ENCODE peak calls at places on chromosomes 7 and 10, in ten cellular contexts. A, P, Q, U, Z, W, R, M, S and T are unnamed samples. For H3K4me1, the result is how much of the 10 kb centered on the place peaks cover.

GRCh38 chr10:97780991-97781540 is 9.3 kb upstream of the SFRP5 start:
- DNase-seq in A (no peak), P (no peak), Q (no peak), U (no peak), Z (no peak), W (no peak), R (no peak), M (no peak), S (no peak), T (no peak)

GRCh38 chr10:49310460-49310859 is 11.5 kb downstream of the C10orf71 start:
- DNase-seq in A (no peak), P (no peak), Q (no peak), U (no peak), Z (no peak), W (no peak), R (no peak), M (no peak), S (no peak), T (no peak)

GRCh38 chr10:79248341-79248931 is 98.8 kb upstream of the PPIF start:
- DNase-seq in A (no peak), P (peak), Q (peak), U (peak), Z (no peak), W (peak), R (peak), M (peak), S (no peak), T (no peak)

GRCh38 chr7:107167483-107168232 is 1.1 kb upstream of the HBP1 start:
- DNase-seq in A (peak), P (peak), Q (peak), U (peak), Z (peak), W (peak), R (peak), M (no peak), S (no peak), T (peak)

GRCh38 chr7:45691155-45691656 is 117.0 kb downstream of the ADCY1 start:
- DNase-seq in A (peak), P (no peak), Q (no peak), U (no peak), Z (no peak), W (peak), R (no peak), M (peak), S (no peak), T (no peak)

GRCh38 chr7:49700841-49701240 is 72.6 kb upstream of the VWC2 start:
- DNase-seq in A (no peak), P (no peak), Q (no peak), U (no peak), Z (no peak), W (no peak), R (no peak), M (no peak), S (no peak), T (no peak)

GRCh38 chr10:22550732-22551131 is 163.6 kb downstream of the PIP4K2A start:
- DNase-seq in A (peak), P (peak), Q (peak), U (no peak), Z (peak), W (peak), R (peak), M (no peak), S (peak), T (no peak)

GRCh38 chr10:86711957-86712708 is 43.8 kb downstream of the LDB3 start:
- DNase-seq in A (peak), P (peak), Q (peak), U (peak), Z (no peak), W (no peak), R (no peak), M (peak), S (peak), T (no peak)

GRCh38 chr10:95480102-95480900 is 80.9 kb downstream of the SORBS1 start:
- DNase-seq in A (no peak), P (no peak), Q (no peak), U (no peak), Z (peak), W (peak), R (no peak), M (no peak), S (no peak), T (no peak)

GRCh38 chr10:93852721-93853120 is 41.1 kb upstream of the SLC35G1 start:
- DNase-seq in A (no peak), P (peak), Q (no peak), U (no peak), Z (no peak), W (no peak), R (no peak), M (no peak), S (no peak), T (no peak)

GRCh38 chr7:36473454-36474282 is 84.0 kb downstream of the ANLN start:
- DNase-seq in A (peak), P (no peak), Q (peak), U (peak), Z (peak), W (peak), R (peak), M (no peak), S (no peak), T (no peak)

GRCh38 chr7:88216276-88216675 is 3.6 kb downstream of the SRI start:
- DNase-seq in A (no peak), P (no peak), Q (no peak), U (no peak), Z (no peak), W (no peak), R (no peak), M (no peak), S (no peak), T (no peak)

GRCh38 chr7:38574121-38574520 is 57.1 kb downstream of the AMPH start:
- DNase-seq in A (no peak), P (no peak), Q (no peak), U (peak), Z (no peak), W (no peak), R (no peak), M (no peak), S (no peak), T (no peak)

GRCh38 chr10:80046629-80047441 is 31.6 kb upstream of the TMEM254 start:
- DNase-seq in A (peak), P (peak), Q (peak), U (peak), Z (peak), W (peak), R (peak), M (peak), S (peak), T (peak)

GRCh38 chr7:112510032-112510742 is 29.4 kb downstream of the LSMEM1 start:
- DNase-seq in A (no peak), P (no peak), Q (no peak), U (peak), Z (no peak), W (no peak), R (no peak), M (no peak), S (no peak), T (no peak)

GRCh38 chr7:17041324-17041723 is 159.5 kb upstream of the AGR3 start:
- DNase-seq in A (peak), P (no peak), Q (no peak), U (peak), Z (peak), W (no peak), R (no peak), M (no peak), S (no peak), T (no peak)

GRCh38 chr10:62919776-62920175 is 103.6 kb upstream of the EGR2 start:
- DNase-seq in A (no peak), P (no peak), Q (no peak), U (no peak), Z (no peak), W (no peak), R (no peak), M (no peak), S (no peak), T (no peak)

GRCh38 chr10:128631801-128632241 is 505.6 kb upstream of the MKI67 start:
- DNase-seq in A (no peak), P (peak), Q (peak), U (no peak), Z (no peak), W (no peak), R (no peak), M (no peak), S (no peak), T (no peak)

GRCh38 chr10:33352154-33352553 is 17.7 kb upstream of the NRP1 start:
- DNase-seq in A (no peak), P (no peak), Q (no peak), U (peak), Z (peak), W (no peak), R (no peak), M (no peak), S (no peak), T (no peak)

GRCh38 chr7:151087247-151088018 is 1.2 kb downstream of the AGAP3 start:
- DNase-seq in A (peak), P (peak), Q (no peak), U (peak), Z (peak), W (peak), R (peak), M (peak), S (peak), T (no peak)

GRCh38 chr7:107480932-107481331 is 11.1 kb downstream of the GPR22 start:
- DNase-seq in A (no peak), P (no peak), Q (no peak), U (no peak), Z (no peak), W (no peak), R (no peak), M (no peak), S (no peak), T (no peak)

GRCh38 chr7:920351-921070 is 34.0 kb downstream of the ADAP1 start:
- DNase-seq in A (no peak), P (no peak), Q (no peak), U (no peak), Z (no peak), W (peak), R (peak), M (peak), S (no peak), T (no peak)

GRCh38 chr10:97814996-97815395 is 34.6 kb upstream of the GOLGA7B start:
- DNase-seq in A (no peak), P (no peak), Q (no peak), U (no peak), Z (no peak), W (no peak), R (no peak), M (no peak), S (no peak), T (no peak)

GRCh38 chr7:129110575-129111376 is 33.7 kb upstream of the TSPAN33 start:
- DNase-seq in A (peak), P (peak), Q (no peak), U (no peak), Z (no peak), W (no peak), R (no peak), M (no peak), S (no peak), T (no peak)

GRCh38 chr10:48791267-48791928 is 106.7 kb downstream of the WDFY4 start:
- DNase-seq in A (no peak), P (no peak), Q (no peak), U (no peak), Z (no peak), W (no peak), R (no peak), M (no peak), S (no peak), T (no peak)

GRCh38 chr7:33646992-33647391 is 258.3 kb upstream of the BMPER start:
- DNase-seq in A (no peak), P (no peak), Q (no peak), U (no peak), Z (no peak), W (no peak), R (no peak), M (no peak), S (no peak), T (no peak)

GRCh38 chr10:95373660-95374059 is 82.9 kb upstream of the PDLIM1 start:
- DNase-seq in A (no peak), P (no peak), Q (no peak), U (no peak), Z (no peak), W (no peak), R (no peak), M (no peak), S (no peak), T (no peak)

GRCh38 chr7:149610441-149611011 is 112.9 kb upstream of the ZNF746 start:
- DNase-seq in A (no peak), P (no peak), Q (no peak), U (peak), Z (no peak), W (no peak), R (no peak), M (no peak), S (no peak), T (no peak)

GRCh38 chr7:149814494-149814893 is 23.7 kb upstream of the ZNF862 start:
- DNase-seq in A (no peak), P (no peak), Q (no peak), U (no peak), Z (no peak), W (no peak), R (no peak), M (no peak), S (no peak), T (no peak)

GRCh38 chr10:63247771-63248170 is 114.6 kb downstream of the NRBF2 start:
- DNase-seq in A (no peak), P (no peak), Q (no peak), U (peak), Z (peak), W (no peak), R (no peak), M (no peak), S (no peak), T (no peak)

GRCh38 chr7:74586258-74587200 is 71.0 kb upstream of the GTF2I start:
- DNase-seq in A (no peak), P (no peak), Q (no peak), U (no peak), Z (no peak), W (no peak), R (no peak), M (no peak), S (no peak), T (no peak)

GRCh38 chr7:75638607-75639070 is 100.1 kb downstream of the HIP1 start:
- DNase-seq in A (no peak), P (no peak), Q (no peak), U (no peak), Z (peak), W (peak), R (peak), M (peak), S (no peak), T (no peak)

GRCh38 chr10:93081834-93082233 is 8.1 kb downstream of the CYP26A1 start:
- DNase-seq in A (no peak), P (no peak), Q (no peak), U (peak), Z (no peak), W (peak), R (no peak), M (no peak), S (no peak), T (no peak)

GRCh38 chr7:153445641-153446040 is 606.6 kb upstream of the DPP6 start:
- DNase-seq in A (no peak), P (no peak), Q (no peak), U (no peak), Z (no peak), W (no peak), R (no peak), M (no peak), S (no peak), T (no peak)

GRCh38 chr7:153443031-153443430 is 609.2 kb upstream of the DPP6 start:
- DNase-seq in A (no peak), P (no peak), Q (no peak), U (no peak), Z (no peak), W (no peak), R (no peak), M (no peak), S (no peak), T (no peak)

GRCh38 chr7:153446490-153446889 is 605.7 kb upstream of the DPP6 start:
- DNase-seq in A (no peak), P (no peak), Q (no peak), U (no peak), Z (no peak), W (no peak), R (no peak), M (no peak), S (no peak), T (no peak)

GRCh38 chr7:153447021-153447420 is 605.2 kb upstream of the DPP6 start:
- DNase-seq in A (no peak), P (no peak), Q (no peak), U (no peak), Z (no peak), W (no peak), R (no peak), M (no peak), S (no peak), T (no peak)

GRCh38 chr7:153444591-153444990 is 607.6 kb upstream of the DPP6 start:
- DNase-seq in A (no peak), P (no peak), Q (no peak), U (no peak), Z (no peak), W (no peak), R (no peak), M (no peak), S (no peak), T (no peak)
- H3K27ac ChIP-seq in A (no peak), P (no peak), Q (no peak), U (no peak), Z (no peak), W (no peak), R (no peak), M (no peak), S (no peak), T (no peak)

DNA sequence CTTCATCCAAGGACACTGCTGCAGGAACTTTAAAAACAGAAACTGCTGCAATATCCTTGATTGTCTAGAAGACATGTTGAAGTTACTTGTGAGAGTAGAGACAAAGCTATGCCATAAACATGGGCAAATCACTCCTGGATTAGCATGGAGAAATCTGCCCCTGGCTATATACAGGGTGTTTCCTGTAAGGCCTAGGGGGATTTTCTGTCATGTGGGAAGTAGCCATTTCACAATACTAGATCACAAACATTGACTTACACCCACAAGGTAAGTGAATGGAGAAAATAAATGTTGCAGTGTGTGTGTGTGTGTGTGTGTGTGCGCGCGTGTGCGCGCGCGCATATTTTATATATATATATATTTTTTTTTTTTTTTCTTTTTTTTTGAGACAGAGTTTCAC is 35.2 kb upstream of the PDK4 start:
- DNase-seq in A (no peak), P (no peak), Q (no peak), U (no peak), Z (no peak), W (no peak), R (no peak), M (no peak), S (no peak), T (no peak)
- H3K4me1 ChIP-seq in A (under half), P (under half), Q (under half), U (under half), Z (under half), W (under half), R (under half), M (under half), S (under half), T (under half)

GRCh38 chr7:132666786-132667185 is 90.5 kb upstream of the PLXNA4 start:
- DNase-seq in A (no peak), P (no peak), Q (no peak), U (no peak), Z (no peak), W (no peak), R (no peak), M (no peak), S (no peak), T (no peak)
- H3K27ac ChIP-seq in A (no peak), P (no peak), Q (no peak), U (no peak), Z (no peak), W (no peak), R (no peak), M (no peak), S (no peak), T (no peak)

DNA sequence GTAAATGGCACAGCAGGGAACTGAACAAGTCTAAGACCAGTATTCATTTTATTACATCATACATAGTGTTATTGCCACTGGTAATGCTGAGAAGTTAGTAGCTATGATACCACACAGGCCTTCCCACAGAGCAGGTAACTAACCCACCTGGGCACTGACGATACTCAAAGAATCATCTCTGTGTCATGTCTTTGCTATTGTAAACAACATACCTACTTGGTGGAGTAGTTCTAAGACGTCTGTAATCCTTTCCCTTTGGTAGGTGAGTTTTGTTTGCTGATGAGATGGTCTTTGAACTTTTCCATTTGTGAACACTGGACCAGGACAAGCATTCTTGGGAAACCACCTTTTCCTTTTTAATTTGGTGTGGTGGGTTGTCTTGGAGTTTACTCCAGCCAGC is 40.9 kb downstream of the PDSS1 start:
- DNase-seq in A (no peak), P (no peak), Q (no peak), U (no peak), Z (no peak), W (no peak), R (no peak), M (no peak), S (no peak), T (no peak)
- H3K4me1 ChIP-seq in A (under half), P (under half), Q (under half), U (under half), Z (under half), W (under half), R (under half), M (under half), S (under half), T (under half)

DNA sequence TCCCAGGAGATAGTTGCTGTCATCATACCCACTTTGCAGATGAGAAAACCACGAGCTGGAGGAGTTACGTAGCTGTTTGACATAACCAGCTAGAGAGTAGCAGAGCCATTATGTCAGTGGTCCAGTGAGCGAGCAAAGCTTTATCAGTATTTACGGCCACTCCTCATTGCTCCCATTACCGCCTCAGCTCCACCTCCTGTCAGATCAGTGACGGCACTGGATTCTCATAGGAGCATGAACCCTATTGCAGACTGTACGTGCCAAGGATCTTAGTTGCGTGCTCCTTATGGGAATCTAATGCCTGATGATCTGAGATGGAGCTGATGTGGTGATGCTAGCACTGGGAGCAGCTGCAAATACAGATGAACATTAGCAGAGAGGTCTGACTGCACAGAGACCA is 9.2 kb upstream of the SFMBT2 start:
- DNase-seq in A (no peak), P (no peak), Q (no peak), U (no peak), Z (no peak), W (no peak), R (no peak), M (no peak), S (no peak), T (no peak)
- H3K27ac ChIP-seq in A (no peak), P (no peak), Q (no peak), U (no peak), Z (no peak), W (no peak), R (no peak), M (no peak), S (no peak), T (no peak)

DNA sequence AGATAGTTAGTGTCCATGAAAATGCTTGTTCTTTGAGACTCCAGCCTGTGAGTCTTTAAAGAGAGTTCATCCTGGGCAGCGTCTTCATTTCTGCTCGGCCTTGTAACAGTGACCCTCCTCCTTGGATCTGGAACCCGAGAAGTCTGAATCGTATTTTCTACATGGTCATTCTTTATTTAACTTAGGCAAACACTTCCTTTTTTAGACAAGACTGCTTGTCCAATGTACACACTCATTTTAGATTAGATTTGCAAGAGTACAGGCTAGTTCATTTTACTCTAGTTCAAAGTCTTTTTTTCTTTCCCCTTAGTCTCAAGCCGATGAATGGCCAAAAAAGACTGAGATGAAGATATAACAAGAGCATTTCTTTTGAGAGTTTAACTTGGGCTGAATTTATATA is 133.5 kb downstream of the CHN2 start:
- DNase-seq in A (no peak), P (no peak), Q (peak), U (no peak), Z (no peak), W (peak), R (no peak), M (no peak), S (no peak), T (no peak)
- H3K4me1 ChIP-seq in A (under half), P (under half), Q (under half), U (under half), Z (under half), W (under half), R (under half), M (under half), S (under half), T (under half)

GRCh38 chr7:95609277-95609971 is 13.1 kb upstream of the PDK4 start:
- DNase-seq in A (peak), P (no peak), Q (no peak), U (peak), Z (peak), W (peak), R (no peak), M (no peak), S (no peak), T (no peak)
- H3K27ac ChIP-seq in A (peak), P (peak), Q (no peak), U (no peak), Z (no peak), W (peak), R (peak), M (peak), S (peak), T (peak)